ENCODE peak calls at places on chromosome 16, in four cellular contexts. Y, H, X and B are unnamed samples.

GRCh38 chr16:47311738-47312505 is 148.9 kb downstream of the ITFG1 start:
- DNase-seq in X (no peak), H (peak; percentile 57), Y (no peak), B (no peak)

GRCh38 chr16:69565611-69566436 is at the start of gene NFAT5:
- DNase-seq in H (peak; percentile 74), X (peak; percentile 87), Y (peak; percentile 89), B (peak; percentile 86)

GRCh38 chr16:20359997-20360396 is 7.5 kb upstream of the UMOD start:
- DNase-seq in H (no peak), X (peak; percentile 55), Y (no peak), B (no peak)

GRCh38 chr16:48223490-48223889 is 20.6 kb upstream of the LONP2 start:
- DNase-seq in Y (no peak), H (no peak), X (no peak), B (no peak)

GRCh38 chr16:62240722-62241121 is 204.5 kb upstream of the CDH8 start:
- DNase-seq in Y (no peak), H (no peak), X (no peak), B (no peak)

GRCh38 chr16:47197536-47198179 is 53.9 kb upstream of the NETO2 start:
- DNase-seq in Y (no peak), H (peak; percentile 15), X (no peak), B (no peak)

GRCh38 chr16:81444448-81445121 is at the start of gene CMIP:
- DNase-seq in Y (peak; percentile 79), H (peak; percentile 72), X (peak; percentile 85), B (peak; percentile 84)

GRCh38 chr16:75298252-75298651 is 46.8 kb upstream of the BCAR1 start:
- DNase-seq in Y (no peak), X (no peak), H (no peak), B (no peak)

GRCh38 chr16:3518983-3519343 is 18.2 kb downstream of the CLUAP1 start:
- DNase-seq in H (no peak), X (no peak), Y (no peak), B (no peak)

GRCh38 chr16:13936596-13937081 is 16.7 kb downstream of the ERCC4 start:
- DNase-seq in Y (no peak), X (peak; percentile 70), H (peak; percentile 69), B (no peak)

GRCh38 chr16:603221-603620 is 13.4 kb downstream of the RAB40C start:
- DNase-seq in Y (no peak), X (no peak), H (no peak), B (no peak)

GRCh38 chr16:12002447-12003006 is 26.0 kb downstream of the SNX29 start:
- DNase-seq in X (no peak), H (peak; percentile 75), Y (no peak), B (no peak)

GRCh38 chr16:89094252-89094901 is 725 bp downstream of the ACSF3 start:
- DNase-seq in Y (no peak), H (no peak), X (no peak), B (no peak)

GRCh38 chr16:87570938-87571867 is 31.1 kb upstream of the JPH3 start:
- DNase-seq in H (peak; percentile 53), X (peak; percentile 61), Y (peak; percentile 60), B (peak; percentile 49)

GRCh38 chr16:19700319-19700781 is 17.7 kb downstream of the KNOP1 start:
- DNase-seq in Y (no peak), X (no peak), H (peak; percentile 70), B (no peak)

GRCh38 chr16:13560151-13560550 is 359.8 kb upstream of the ERCC4 start:
- DNase-seq in Y (no peak), H (no peak), X (no peak), B (no peak)

GRCh38 chr16:9800180-9800738 is 382.0 kb downstream of the GRIN2A start:
- DNase-seq in Y (no peak), H (no peak), X (no peak), B (no peak)

GRCh38 chr16:14641877-14642276 is 9.1 kb downstream of the BFAR start:
- DNase-seq in X (no peak), Y (no peak), H (no peak), B (no peak)

GRCh38 chr16:69727916-69728270 is 1.5 kb upstream of the NQO1 start:
- DNase-seq in H (no peak), Y (peak; percentile 84), X (no peak), B (no peak)

GRCh38 chr16:28321700-28322411 is 29.5 kb downstream of the SBK1 start:
- DNase-seq in H (peak; percentile 9), Y (no peak), X (peak; percentile 40), B (no peak)

GRCh38 chr16:84843149-84844048 is 23.6 kb downstream of the CRISPLD2 start:
- DNase-seq in Y (no peak), X (no peak), H (no peak), B (no peak)

GRCh38 chr16:16025214-16025968 is 76.0 kb downstream of the ABCC1 start:
- DNase-seq in Y (no peak), X (no peak), H (peak; percentile 97), B (no peak)

GRCh38 chr16:82878466-82878865 is 251.7 kb downstream of the CDH13 start:
- DNase-seq in Y (no peak), H (no peak), X (no peak), B (no peak)

GRCh38 chr16:75097941-75098897 is 18.4 kb downstream of the LDHD start:
- DNase-seq in H (no peak), X (no peak), Y (peak; percentile 60), B (no peak)

GRCh38 chr16:48641770-48642169 is 31.8 kb upstream of the N4BP1 start:
- DNase-seq in Y (no peak), H (no peak), X (no peak), B (no peak)

GRCh38 chr16:47553853-47554564 is 92.9 kb downstream of the PHKB start:
- DNase-seq in Y (no peak), H (no peak), X (no peak), B (no peak)

GRCh38 chr16:57277586-57277985 is 6.9 kb downstream of the PLLP start:
- DNase-seq in H (peak; percentile 60), X (no peak), Y (peak; percentile 49), B (peak; percentile 96)
- H3K27ac ChIP-seq in H (no peak overlapping the region), X (no peak overlapping the region), Y (peak overlapping the region; percentile 42), B (peak overlapping the region; percentile 97)

DNA sequence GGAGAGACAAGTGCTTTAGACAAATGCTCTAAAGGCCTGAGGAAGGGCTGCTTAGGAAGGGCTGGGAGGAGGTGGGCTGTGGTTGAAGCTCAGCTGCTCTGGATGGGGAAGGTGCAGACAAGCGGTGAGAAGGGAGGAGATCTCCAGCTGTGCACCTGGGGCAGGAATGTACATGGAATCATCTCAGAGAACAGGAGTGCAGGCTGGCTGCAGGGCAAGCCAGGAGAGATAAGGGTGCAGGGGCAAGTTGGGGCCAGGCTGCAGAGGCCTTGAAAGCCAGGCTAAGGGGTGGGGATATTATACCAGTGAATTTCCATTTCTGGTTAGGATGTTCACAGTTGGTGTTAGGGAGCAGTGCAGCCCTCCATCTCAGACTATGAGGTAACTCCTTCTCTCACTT is 4.2 kb downstream of the SLC6A2 start:
- DNase-seq in Y (no peak), H (no peak), X (no peak), B (no peak)
- H3K27me3 ChIP-seq in Y (peaks cover 16% of the 10 kb centered on the region), H (peaks cover 63% of the 10 kb centered on the region), X (no peaks in the 10 kb centered on the region), B (peaks cover 21% of the 10 kb centered on the region)

GRCh38 chr16:86093801-86094750 is 195.1 kb downstream of the IRF8 start:
- DNase-seq in Y (no peak), X (no peak), H (no peak), B (peak; percentile 51)
- TF ChIP-seq CTCF in Y (no peak), X (no peak), H (peak; percentile 19), B (no peak)

DNA sequence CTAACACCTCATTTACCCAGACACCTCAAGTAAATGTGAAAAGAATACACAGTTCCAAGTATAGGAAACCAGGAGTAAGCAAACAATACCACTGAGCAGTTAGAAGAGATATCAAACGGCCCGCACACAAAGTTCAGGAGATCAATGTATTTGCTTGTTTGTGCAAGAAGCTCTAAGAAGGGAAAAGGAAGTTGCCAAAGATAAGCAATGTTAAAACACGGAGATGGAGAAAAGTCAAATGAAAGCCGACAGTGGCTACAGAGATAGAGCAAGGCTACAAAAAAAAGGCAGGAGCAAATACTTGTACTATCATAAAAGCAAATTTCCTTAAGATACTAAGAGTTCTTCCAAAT is 29.5 kb downstream of the PSME3IP1 start:
- DNase-seq in X (no peak), H (no peak), Y (no peak), B (no peak)
- H3K27ac ChIP-seq in X (no peak overlapping the region), H (no peak overlapping the region), Y (no peak overlapping the region), B (no peak overlapping the region)